ENCODE peak calls at places on chromosomes 12 and 14, in four cellular contexts. H, Y, Q and J are unnamed samples.

GRCh38 chr14:24992624-24993360 is 57.2 kb downstream of the STXBP6 start:
- DNase-seq in Q (no peak), Y (no peak), H (no peak), J (no peak)

GRCh38 chr12:98295681-98296080 is 219.7 kb upstream of the TMPO start:
- DNase-seq in Q (no peak), Y (no peak), H (no peak), J (no peak)

GRCh38 chr12:99984271-99985128 is at the start of gene ANKS1B:
- DNase-seq in Y (peak; percentile 83), H (peak; percentile 73), Q (no peak), J (peak; percentile 19)

GRCh38 chr12:57783466-57783801 is 847 bp downstream of the TSFM start:
- DNase-seq in Y (no peak), Q (no peak), H (no peak), J (no peak)

GRCh38 chr12:106436183-106436582 is 78.6 kb downstream of the POLR3B start:
- DNase-seq in H (no peak), Q (no peak), Y (no peak), J (no peak)

GRCh38 chr14:100824156-100824555 is 1.8 kb upstream of the MEG3 start:
- DNase-seq in Y (peak; percentile 81), H (no peak), Q (no peak), J (peak; percentile 69)

GRCh38 chr14:96792581-96792980 is 4.6 kb upstream of the VRK1 start:
- DNase-seq in H (no peak), Q (no peak), Y (no peak), J (no peak)

GRCh38 chr12:52225752-52226151 is 7.3 kb upstream of the KRT7 start:
- DNase-seq in Q (no peak), H (no peak), Y (no peak), J (no peak)

GRCh38 chr14:28759056-28759657 is 7.4 kb upstream of the FOXG1 start:
- DNase-seq in Q (no peak), H (no peak), Y (peak; percentile 64), J (no peak)

GRCh38 chr14:88179725-88180124 is 143.3 kb downstream of the KCNK10 start:
- DNase-seq in H (no peak), Y (no peak), Q (no peak), J (no peak)

GRCh38 chr12:114628199-114628598 is 55.8 kb downstream of the TBX3 start:
- DNase-seq in H (no peak), Y (no peak), Q (peak; percentile 62), J (no peak)

GRCh38 chr14:69543341-69544249 is 31.1 kb downstream of the CCDC177 start:
- DNase-seq in H (no peak), Q (no peak), Y (no peak), J (peak; percentile 33)

GRCh38 chr12:47837190-47838171 is 17.8 kb upstream of the HDAC7 start:
- DNase-seq in Y (peak; percentile 86), Q (peak; percentile 54), H (peak; percentile 72), J (peak; percentile 70)

GRCh38 chr12:13205809-13206559 is 9.5 kb downstream of the EMP1 start:
- DNase-seq in H (no peak), Q (no peak), Y (no peak), J (peak; percentile 92)

GRCh38 chr12:101715045-101715444 is 17.6 kb downstream of the CHPT1 start:
- DNase-seq in H (no peak), Q (no peak), Y (no peak), J (no peak)

GRCh38 chr14:98607341-98607910 is 664.6 kb downstream of the BCL11B start:
- DNase-seq in Q (no peak), H (no peak), Y (no peak), J (no peak)

GRCh38 chr12:124020398-124021024 is 47.5 kb downstream of the ZNF664 start:
- DNase-seq in H (no peak), Y (no peak), Q (no peak), J (no peak)

GRCh38 chr12:121536929-121537813 is 43.7 kb downstream of the KDM2B start:
- DNase-seq in Y (peak; percentile 78), Q (peak; percentile 76), H (peak; percentile 81), J (peak; percentile 74)

GRCh38 chr12:105162174-105162573 is 54.6 kb downstream of the WASHC4 start:
- DNase-seq in Q (no peak), Y (no peak), H (no peak), J (no peak)

GRCh38 chr14:28879571-28879970 is 113.0 kb downstream of the FOXG1 start:
- DNase-seq in Y (no peak), Q (no peak), H (no peak), J (no peak)

GRCh38 chr14:63443361-63443760 is 99.8 kb downstream of the PPP2R5E start:
- DNase-seq in Y (no peak), H (no peak), Q (no peak), J (no peak)

GRCh38 chr14:63436286-63437098 is 106.7 kb downstream of the PPP2R5E start:
- DNase-seq in Q (no peak), H (no peak), Y (no peak), J (no peak)

GRCh38 chr14:63435204-63435603 is 108.0 kb downstream of the PPP2R5E start:
- DNase-seq in H (no peak), Y (no peak), Q (no peak), J (no peak)

GRCh38 chr14:63435838-63436237 is 107.3 kb downstream of the PPP2R5E start:
- DNase-seq in Y (no peak), H (no peak), Q (peak; percentile 13), J (no peak)

DNA sequence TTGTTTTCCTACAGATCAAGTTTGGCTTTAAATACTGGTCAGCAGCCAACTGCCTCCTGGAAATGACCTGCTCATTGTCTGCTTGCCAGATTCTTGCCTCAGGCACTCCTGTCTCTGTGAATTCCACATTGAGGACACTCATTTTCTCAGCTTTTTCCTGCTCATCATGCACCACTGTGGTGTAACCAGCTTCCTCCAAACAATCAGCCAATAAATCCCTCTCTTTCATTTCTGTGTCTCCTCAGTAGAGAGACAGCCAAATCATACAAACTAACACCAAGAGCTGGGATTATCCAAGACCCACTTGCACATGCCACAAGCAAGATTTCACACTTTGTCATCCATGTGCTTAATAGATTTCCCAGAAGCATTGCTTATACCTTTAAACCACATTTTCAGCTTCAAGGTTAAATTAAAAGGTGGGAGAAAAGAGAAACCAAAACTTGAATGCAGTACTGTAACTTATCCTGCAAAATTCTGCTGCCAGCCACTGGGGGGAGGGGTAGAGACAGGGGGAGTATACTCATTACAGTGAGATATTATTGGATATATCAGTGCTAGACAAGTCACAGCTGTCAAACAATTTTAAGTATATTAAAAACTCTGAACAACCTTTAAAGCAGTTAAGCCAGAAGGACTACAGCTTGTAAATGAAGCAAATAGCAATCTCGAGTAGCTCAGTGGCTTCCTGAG is 105.0 kb downstream of the PPP2R5E start:
- DNase-seq in H (peak; percentile 14), Q (peak; percentile 9), Y (no peak), J (peak; percentile 94)
- TF ChIP-seq POLR2AphosphoS5 in H (no peak), Q (no peak), Y (no peak), J (no peak)

DNA sequence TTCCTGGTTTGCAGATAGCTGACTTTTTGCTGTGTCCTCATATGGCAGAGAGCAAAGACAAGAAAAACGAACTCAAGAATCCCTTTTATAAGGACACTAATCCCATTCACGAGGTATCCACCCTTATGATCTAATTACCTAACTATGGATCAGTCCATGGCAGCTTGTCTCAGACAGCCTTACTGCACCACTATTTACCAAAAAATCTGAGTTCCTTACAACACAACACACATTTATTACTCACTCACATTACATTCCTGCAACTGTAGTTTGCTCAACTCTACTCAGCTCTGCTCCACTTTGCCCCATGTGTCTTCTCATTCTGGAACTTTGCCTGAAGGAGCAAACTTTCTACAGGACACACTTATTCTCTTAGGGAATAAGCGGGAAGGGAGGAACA is 10.1 kb upstream of the SLC6A15 start:
- DNase-seq in Y (no peak), Q (no peak), H (no peak), J (no peak)
- TF ChIP-seq EZH2 in Y (no peak), Q (no peak), H (no peak), J (no peak)

GRCh38 chr12:54596526-54596946 is 8.1 kb upstream of the PPP1R1A start:
- DNase-seq in Y (peak; percentile 88), H (peak; percentile 76), Q (peak; percentile 40), J (peak; percentile 58)
- TF ChIP-seq JUN in Y (no peak), H (no peak), Q (no peak), J (no peak)

GRCh38 chr14:60968099-60968498 is 12.8 kb downstream of the TRMT5 start:
- DNase-seq in Y (no peak), H (no peak), Q (no peak), J (no peak)

GRCh38 chr14:60968671-60969070 is 12.2 kb downstream of the TRMT5 start:
- DNase-seq in Y (no peak), Q (no peak), H (no peak), J (no peak)

GRCh38 chr14:60971271-60971670 is 9.6 kb downstream of the TRMT5 start:
- DNase-seq in Q (no peak), Y (no peak), H (no peak), J (no peak)

GRCh38 chr14:60972295-60972694 is 8.6 kb downstream of the TRMT5 start:
- DNase-seq in H (no peak), Y (no peak), Q (no peak), J (no peak)

DNA sequence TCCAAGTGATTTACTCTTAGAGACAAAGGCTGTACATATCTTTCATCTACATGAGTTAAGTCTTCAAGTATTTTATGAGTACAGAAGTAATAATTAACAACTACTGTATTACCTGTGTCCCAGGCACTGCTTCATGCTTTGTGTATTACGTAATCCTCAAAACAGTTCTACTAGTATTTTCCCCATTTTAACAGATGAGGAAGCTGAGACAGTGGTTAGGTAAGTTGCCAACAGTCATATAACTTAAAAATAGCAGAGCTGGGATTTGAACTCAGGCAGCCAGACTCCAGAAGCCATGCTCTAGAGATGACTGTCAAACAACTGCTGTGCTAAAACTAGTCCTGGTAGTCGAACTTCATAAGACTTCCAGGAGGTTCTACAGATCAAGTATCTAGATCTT is 10.7 kb downstream of the TRMT5 start:
- DNase-seq in Y (no peak), H (no peak), Q (no peak), J (no peak)
- TF ChIP-seq POLR2AphosphoS5 in Y (no peak), H (no peak), Q (no peak), J (no peak)